ENCODE peak calls at places on chromosomes 16 and 17, in five cellular contexts. One of them, this sample, is unnamed.

GRCh38 chr17:41402161-41402560 is 4.8 kb upstream of the KRT31 start:
- DNase-seq in IMR-90: peak; percentile 20
- DNase-seq in sigmoid colon: no peak
- DNase-seq in stomach: no peak
- DNase-seq in heart left ventricle: no peak
- DNase-seq in this sample: no peak

GRCh38 chr16:87836844-87837581 is 32.3 kb downstream of the SLC7A5 start:
- DNase-seq in IMR-90: no peak
- DNase-seq in sigmoid colon: no peak
- DNase-seq in stomach: no peak
- DNase-seq in heart left ventricle: no peak
- DNase-seq in this sample: no peak

GRCh38 chr17:61574542-61575351 is 16.3 kb downstream of the NACA2 start:
- DNase-seq in IMR-90: peak; percentile 65
- DNase-seq in sigmoid colon: no peak
- DNase-seq in stomach: no peak
- DNase-seq in heart left ventricle: peak; percentile 10
- DNase-seq in this sample: no peak

GRCh38 chr16:50434872-50435478 is 66.2 kb upstream of the BRD7 start:
- DNase-seq in IMR-90: no peak
- DNase-seq in sigmoid colon: no peak
- DNase-seq in stomach: no peak
- DNase-seq in heart left ventricle: no peak
- DNase-seq in this sample: no peak

GRCh38 chr16:1223355-1224214 is 1.5 kb downstream of the TPSG1 start:
- DNase-seq in IMR-90: no peak
- DNase-seq in sigmoid colon: no peak
- DNase-seq in stomach: no peak
- DNase-seq in heart left ventricle: no peak
- DNase-seq in this sample: no peak

GRCh38 chr17:44623070-44623725 is 33.1 kb upstream of the MEIOC start:
- DNase-seq in IMR-90: no peak
- DNase-seq in sigmoid colon: peak; percentile 5
- DNase-seq in stomach: no peak
- DNase-seq in heart left ventricle: no peak
- DNase-seq in this sample: no peak

GRCh38 chr17:82059272-82060000 is 6.2 kb downstream of the DUS1L start:
- DNase-seq in IMR-90: no peak
- DNase-seq in sigmoid colon: no peak
- DNase-seq in stomach: no peak
- DNase-seq in heart left ventricle: no peak
- DNase-seq in this sample: no peak

GRCh38 chr16:15035163-15035729 is 20.6 kb downstream of the NTAN1 start:
- DNase-seq in IMR-90: no peak
- DNase-seq in sigmoid colon: peak; percentile 51
- DNase-seq in stomach: no peak
- DNase-seq in heart left ventricle: no peak
- DNase-seq in this sample: no peak

GRCh38 chr17:79907855-79908254 is 68.6 kb upstream of the CBX4 start:
- DNase-seq in IMR-90: peak; percentile 10
- DNase-seq in sigmoid colon: no peak
- DNase-seq in stomach: no peak
- DNase-seq in heart left ventricle: no peak
- DNase-seq in this sample: no peak

GRCh38 chr17:61399131-61400057 is at the start of gene TBX2:
- DNase-seq in IMR-90: peak; percentile 96
- DNase-seq in sigmoid colon: peak; percentile 78
- DNase-seq in stomach: peak; percentile 51
- DNase-seq in heart left ventricle: peak; percentile 87
- DNase-seq in this sample: peak; percentile 50

GRCh38 chr17:976316-976715 is 3.3 kb downstream of the NXN start:
- DNase-seq in IMR-90: no peak
- DNase-seq in sigmoid colon: no peak
- DNase-seq in stomach: no peak
- DNase-seq in heart left ventricle: no peak
- DNase-seq in this sample: no peak

GRCh38 chr16:10511829-10512228 is 68.6 kb downstream of the EMP2 start:
- DNase-seq in IMR-90: no peak
- DNase-seq in sigmoid colon: no peak
- DNase-seq in stomach: no peak
- DNase-seq in heart left ventricle: no peak
- DNase-seq in this sample: no peak

GRCh38 chr17:70767102-70767701 is 597.9 kb downstream of the KCNJ2 start:
- DNase-seq in IMR-90: peak; percentile 59
- DNase-seq in sigmoid colon: no peak
- DNase-seq in stomach: no peak
- DNase-seq in heart left ventricle: no peak
- DNase-seq in this sample: no peak

GRCh38 chr16:66381585-66382170 is 15.2 kb downstream of the CDH5 start:
- DNase-seq in IMR-90: no peak
- DNase-seq in sigmoid colon: no peak
- DNase-seq in stomach: no peak
- DNase-seq in heart left ventricle: no peak
- DNase-seq in this sample: no peak

GRCh38 chr16:24728891-24729242 is 584 bp upstream of the TNRC6A start:
- DNase-seq in IMR-90: no peak
- DNase-seq in sigmoid colon: no peak
- DNase-seq in stomach: no peak
- DNase-seq in heart left ventricle: no peak
- DNase-seq in this sample: no peak

GRCh38 chr17:77541995-77542394 is 401.2 kb downstream of the SEC14L1 start:
- DNase-seq in IMR-90: no peak
- DNase-seq in sigmoid colon: no peak
- DNase-seq in stomach: no peak
- DNase-seq in heart left ventricle: peak; percentile 69
- DNase-seq in this sample: no peak

GRCh38 chr17:7207120-7208001 is 12.3 kb downstream of the DLG4 start:
- DNase-seq in IMR-90: peak; percentile 33
- DNase-seq in sigmoid colon: no peak
- DNase-seq in stomach: no peak
- DNase-seq in heart left ventricle: no peak
- DNase-seq in this sample: no peak

GRCh38 chr16:58111331-58111627 is 17.9 kb downstream of the CFAP20 start:
- DNase-seq in IMR-90: no peak
- DNase-seq in sigmoid colon: no peak
- DNase-seq in stomach: no peak
- DNase-seq in heart left ventricle: no peak
- DNase-seq in this sample: no peak

GRCh38 chr16:80350066-80350465 is 190.7 kb upstream of the DYNLRB2 start:
- DNase-seq in IMR-90: no peak
- DNase-seq in sigmoid colon: no peak
- DNase-seq in stomach: no peak
- DNase-seq in heart left ventricle: no peak
- DNase-seq in this sample: no peak

GRCh38 chr17:79732804-79733691 is 2.3 kb downstream of the ENPP7 start:
- DNase-seq in IMR-90: no peak
- DNase-seq in sigmoid colon: no peak
- DNase-seq in stomach: peak; percentile 49
- DNase-seq in heart left ventricle: no peak
- DNase-seq in this sample: peak; percentile 63

GRCh38 chr16:49503242-49504022 is 129.8 kb downstream of the C16orf78 start:
- DNase-seq in IMR-90: no peak
- DNase-seq in sigmoid colon: peak; percentile 42
- DNase-seq in stomach: no peak
- DNase-seq in heart left ventricle: no peak
- DNase-seq in this sample: no peak

GRCh38 chr17:74452027-74452840 is 14.2 kb upstream of the CD300A start:
- DNase-seq in IMR-90: no peak
- DNase-seq in sigmoid colon: no peak
- DNase-seq in stomach: no peak
- DNase-seq in heart left ventricle: no peak
- DNase-seq in this sample: no peak

GRCh38 chr16:75481475-75481874 is 13.8 kb downstream of the CHST6 start:
- DNase-seq in IMR-90: no peak
- DNase-seq in sigmoid colon: no peak
- DNase-seq in stomach: no peak
- DNase-seq in heart left ventricle: no peak
- DNase-seq in this sample: no peak

GRCh38 chr17:44830359-44831269 is 527 bp upstream of the GJC1 start:
- DNase-seq in IMR-90: no peak
- DNase-seq in sigmoid colon: peak; percentile 74
- DNase-seq in stomach: no peak
- DNase-seq in heart left ventricle: peak; percentile 19
- DNase-seq in this sample: peak; percentile 18

GRCh38 chr17:14268264-14268663 is 31.6 kb upstream of the CDRT15 start:
- DNase-seq in IMR-90: no peak
- DNase-seq in sigmoid colon: no peak
- DNase-seq in stomach: no peak
- DNase-seq in heart left ventricle: no peak
- DNase-seq in this sample: peak; percentile 10

GRCh38 chr16:2749476-2749875 is 3.0 kb upstream of the SRRM2 start:
- DNase-seq in IMR-90: no peak
- DNase-seq in sigmoid colon: no peak
- DNase-seq in stomach: no peak
- DNase-seq in heart left ventricle: no peak
- DNase-seq in this sample: no peak

GRCh38 chr17:31469959-31470358 is 78.5 kb downstream of the RAB11FIP4 start:
- DNase-seq in IMR-90: no peak
- DNase-seq in sigmoid colon: no peak
- DNase-seq in stomach: no peak
- DNase-seq in heart left ventricle: no peak
- DNase-seq in this sample: no peak

GRCh38 chr16:83231771-83232170 is 576.0 kb upstream of the HSBP1 start:
- DNase-seq in IMR-90: peak; percentile 55
- DNase-seq in sigmoid colon: no peak
- DNase-seq in stomach: no peak
- DNase-seq in heart left ventricle: no peak
- DNase-seq in this sample: no peak

GRCh38 chr17:43608313-43608712 is 53.4 kb downstream of the MEOX1 start:
- DNase-seq in IMR-90: peak; percentile 70
- DNase-seq in sigmoid colon: no peak
- DNase-seq in stomach: no peak
- DNase-seq in heart left ventricle: no peak
- DNase-seq in this sample: no peak

GRCh38 chr17:56973520-56973919 is 4.4 kb upstream of the SCPEP1 start:
- DNase-seq in IMR-90: peak; percentile 59
- DNase-seq in sigmoid colon: no peak
- DNase-seq in stomach: no peak
- DNase-seq in heart left ventricle: no peak
- DNase-seq in this sample: peak; percentile 44

GRCh38 chr17:78175643-78175981 is 7.2 kb downstream of the SYNGR2 start:
- DNase-seq in IMR-90: no peak
- DNase-seq in sigmoid colon: no peak
- DNase-seq in stomach: no peak
- DNase-seq in heart left ventricle: no peak
- DNase-seq in this sample: no peak

GRCh38 chr17:59811209-59811608 is 81.5 kb downstream of the TUBD1 start:
- DNase-seq in IMR-90: no peak
- DNase-seq in sigmoid colon: no peak
- DNase-seq in stomach: no peak
- DNase-seq in heart left ventricle: no peak
- DNase-seq in this sample: no peak

GRCh38 chr16:29984764-29985147 is 10.7 kb downstream of the HIRIP3 start:
- DNase-seq in IMR-90: no peak
- DNase-seq in sigmoid colon: no peak
- DNase-seq in stomach: no peak
- DNase-seq in heart left ventricle: no peak
- DNase-seq in this sample: no peak

GRCh38 chr16:27270389-27270788 is 1.8 kb upstream of the NSMCE1 start:
- DNase-seq in IMR-90: no peak
- DNase-seq in sigmoid colon: no peak
- DNase-seq in stomach: no peak
- DNase-seq in heart left ventricle: no peak
- DNase-seq in this sample: no peak

DNA sequence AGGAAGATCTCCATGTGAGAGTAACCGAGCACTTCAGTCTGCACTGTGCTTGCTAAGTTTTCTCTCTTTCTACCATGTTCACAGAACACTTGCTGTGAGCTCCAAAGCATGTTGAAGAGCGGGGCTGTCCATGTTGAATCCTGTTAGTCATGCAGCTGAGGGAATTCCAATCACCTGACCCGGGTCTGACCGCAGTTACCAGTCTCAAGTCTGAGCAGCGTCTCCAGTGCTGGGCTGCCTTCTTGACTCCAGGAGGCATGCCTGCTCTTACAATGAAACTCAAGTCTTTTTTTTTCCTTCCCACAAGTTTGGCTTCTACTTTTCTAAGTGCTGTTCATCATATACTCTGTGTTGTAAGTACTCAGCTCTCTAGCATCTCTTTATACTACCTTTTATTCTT is 44.3 kb downstream of the HOXB1 start:
- DNase-seq in IMR-90: peak; percentile 100
- DNase-seq in sigmoid colon: peak; percentile 56
- DNase-seq in stomach: no peak
- DNase-seq in heart left ventricle: no peak
- DNase-seq in this sample: peak; percentile 5
- TF ChIP-seq POLR2A in IMR-90: peak; percentile 25
- TF ChIP-seq POLR2A in sigmoid colon: no peak
- TF ChIP-seq POLR2A in stomach: no peak
- TF ChIP-seq POLR2A in heart left ventricle: no peak
- TF ChIP-seq POLR2A in this sample: no peak

GRCh38 chr17:40356906-40357861 is 7.4 kb downstream of the GJD3 start:
- DNase-seq in IMR-90: no peak
- DNase-seq in sigmoid colon: peak; percentile 65
- DNase-seq in stomach: no peak
- DNase-seq in heart left ventricle: no peak
- DNase-seq in this sample: no peak
- TF ChIP-seq POLR2A in IMR-90: no peak
- TF ChIP-seq POLR2A in sigmoid colon: no peak
- TF ChIP-seq POLR2A in stomach: no peak
- TF ChIP-seq POLR2A in heart left ventricle: no peak
- TF ChIP-seq POLR2A in this sample: no peak

DNA sequence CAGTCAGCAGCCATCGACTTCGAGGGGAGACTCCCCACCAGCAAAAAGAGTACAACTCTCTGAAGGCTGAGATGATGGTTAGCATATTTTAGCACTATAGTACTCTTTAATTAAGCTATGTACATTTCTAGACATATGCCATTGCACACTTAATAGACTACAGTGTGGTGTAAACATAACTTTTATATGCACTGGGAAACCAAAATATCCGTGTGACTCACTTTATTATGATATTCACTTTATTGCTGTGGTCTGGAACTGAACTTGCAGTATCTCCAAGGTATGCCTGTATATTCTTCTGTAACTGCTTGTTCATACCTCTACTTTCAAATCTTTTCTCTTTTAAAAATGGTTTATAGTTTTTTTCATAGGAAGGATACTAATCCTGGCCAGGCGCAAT is 11.0 kb upstream of the NXPH3 start:
- DNase-seq in IMR-90: no peak
- DNase-seq in sigmoid colon: no peak
- DNase-seq in stomach: no peak
- DNase-seq in heart left ventricle: no peak
- DNase-seq in this sample: no peak
- TF ChIP-seq POLR2A in IMR-90: no peak
- TF ChIP-seq POLR2A in sigmoid colon: no peak
- TF ChIP-seq POLR2A in stomach: no peak
- TF ChIP-seq POLR2A in heart left ventricle: no peak
- TF ChIP-seq POLR2A in this sample: no peak

DNA sequence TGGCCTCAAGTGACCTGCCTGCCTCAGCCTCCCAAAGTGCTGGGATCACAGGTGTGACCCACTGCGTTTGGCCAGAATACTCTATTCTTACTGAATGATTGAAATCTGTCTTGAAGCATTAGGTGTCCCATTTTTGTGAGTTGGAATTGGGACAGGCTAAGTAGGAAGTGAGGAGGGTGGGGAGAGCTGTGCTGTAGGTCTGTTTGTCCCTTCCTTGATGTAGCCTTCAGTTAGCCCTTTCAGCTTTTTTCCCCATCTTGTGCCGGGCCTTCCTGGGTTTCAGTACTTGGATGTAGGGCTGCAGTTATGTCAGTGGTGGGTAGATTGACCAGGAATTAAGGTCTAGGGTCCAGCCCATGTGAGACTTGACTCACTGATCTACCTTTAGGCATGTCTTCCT is 8.7 kb downstream of the PYCARD start:
- DNase-seq in IMR-90: no peak
- DNase-seq in sigmoid colon: no peak
- DNase-seq in stomach: no peak
- DNase-seq in heart left ventricle: no peak
- DNase-seq in this sample: no peak
- TF ChIP-seq POLR2A in IMR-90: no peak
- TF ChIP-seq POLR2A in sigmoid colon: no peak
- TF ChIP-seq POLR2A in stomach: no peak
- TF ChIP-seq POLR2A in heart left ventricle: no peak
- TF ChIP-seq POLR2A in this sample: no peak